ENCODE peak calls at places on chromosomes 6 and 20, in five cellular contexts. One of them, this sample, is unnamed.

GRCh38 chr6:85594197-85594930 is 706 bp upstream of the SNX14 start:
- DNase-seq in activated T-cell treated with anti-CD3 and anti-CD28 coated beads, Interleukin-2, amount 50 U/mL, for 4 hours: peak; percentile 28
- DNase-seq in right cardiac atrium: no peak
- DNase-seq in EL: no peak
- DNase-seq in glutamatergic neuron: no peak
- DNase-seq in this sample: peak; percentile 52

GRCh38 chr6:26273673-26274595 is 91.1 kb upstream of the BTN3A2 start:
- DNase-seq in activated T-cell treated with anti-CD3 and anti-CD28 coated beads, Interleukin-2, amount 50 U/mL, for 4 hours: no peak
- DNase-seq in right cardiac atrium: no peak
- DNase-seq in EL: no peak
- DNase-seq in glutamatergic neuron: no peak
- DNase-seq in this sample: no peak

GRCh38 chr20:57991211-57991841 is 237.1 kb downstream of the ANKRD60 start:
- DNase-seq in activated T-cell treated with anti-CD3 and anti-CD28 coated beads, Interleukin-2, amount 50 U/mL, for 4 hours: no peak
- DNase-seq in right cardiac atrium: no peak
- DNase-seq in EL: peak; percentile 91
- DNase-seq in glutamatergic neuron: no peak
- DNase-seq in this sample: no peak

GRCh38 chr6:97129111-97129510 is 153.9 kb downstream of the MMS22L start:
- DNase-seq in activated T-cell treated with anti-CD3 and anti-CD28 coated beads, Interleukin-2, amount 50 U/mL, for 4 hours: no peak
- DNase-seq in right cardiac atrium: no peak
- DNase-seq in EL: no peak
- DNase-seq in glutamatergic neuron: no peak
- DNase-seq in this sample: no peak

GRCh38 chr6:33105386-33105785 is 29.6 kb downstream of the HLA-DPB1 start:
- DNase-seq in activated T-cell treated with anti-CD3 and anti-CD28 coated beads, Interleukin-2, amount 50 U/mL, for 4 hours: no peak
- DNase-seq in right cardiac atrium: no peak
- DNase-seq in EL: no peak
- DNase-seq in glutamatergic neuron: no peak
- DNase-seq in this sample: no peak

GRCh38 chr6:11358904-11359840 is 126.7 kb upstream of the NEDD9 start:
- DNase-seq in activated T-cell treated with anti-CD3 and anti-CD28 coated beads, Interleukin-2, amount 50 U/mL, for 4 hours: no peak
- DNase-seq in right cardiac atrium: no peak
- DNase-seq in EL: no peak
- DNase-seq in glutamatergic neuron: no peak
- DNase-seq in this sample: no peak

GRCh38 chr6:15876406-15876805 is 213.6 kb upstream of the DTNBP1 start:
- DNase-seq in activated T-cell treated with anti-CD3 and anti-CD28 coated beads, Interleukin-2, amount 50 U/mL, for 4 hours: no peak
- DNase-seq in right cardiac atrium: no peak
- DNase-seq in EL: peak; percentile 77
- DNase-seq in glutamatergic neuron: no peak
- DNase-seq in this sample: no peak

GRCh38 chr6:10373642-10374359 is 41.1 kb downstream of the TFAP2A start:
- DNase-seq in activated T-cell treated with anti-CD3 and anti-CD28 coated beads, Interleukin-2, amount 50 U/mL, for 4 hours: no peak
- DNase-seq in right cardiac atrium: no peak
- DNase-seq in EL: peak; percentile 84
- DNase-seq in glutamatergic neuron: no peak
- DNase-seq in this sample: no peak

GRCh38 chr6:43284986-43285385 is 13.1 kb upstream of the SLC22A7 start:
- DNase-seq in activated T-cell treated with anti-CD3 and anti-CD28 coated beads, Interleukin-2, amount 50 U/mL, for 4 hours: no peak
- DNase-seq in right cardiac atrium: peak; percentile 29
- DNase-seq in EL: peak; percentile 16
- DNase-seq in glutamatergic neuron: no peak
- DNase-seq in this sample: no peak

GRCh38 chr20:6739406-6739805 is 28.1 kb upstream of the BMP2 start:
- DNase-seq in activated T-cell treated with anti-CD3 and anti-CD28 coated beads, Interleukin-2, amount 50 U/mL, for 4 hours: no peak
- DNase-seq in right cardiac atrium: peak; percentile 51
- DNase-seq in EL: no peak
- DNase-seq in glutamatergic neuron: no peak
- DNase-seq in this sample: no peak

GRCh38 chr20:20802328-20802727 is 89.9 kb upstream of the RALGAPA2 start:
- DNase-seq in activated T-cell treated with anti-CD3 and anti-CD28 coated beads, Interleukin-2, amount 50 U/mL, for 4 hours: no peak
- DNase-seq in right cardiac atrium: no peak
- DNase-seq in EL: no peak
- DNase-seq in glutamatergic neuron: no peak
- DNase-seq in this sample: no peak

GRCh38 chr20:31633339-31633914 is 4.3 kb upstream of the COX4I2 start:
- DNase-seq in activated T-cell treated with anti-CD3 and anti-CD28 coated beads, Interleukin-2, amount 50 U/mL, for 4 hours: no peak
- DNase-seq in right cardiac atrium: no peak
- DNase-seq in EL: no peak
- DNase-seq in glutamatergic neuron: no peak
- DNase-seq in this sample: no peak

GRCh38 chr6:108168026-108168463 is 2.2 kb downstream of the NR2E1 start:
- DNase-seq in activated T-cell treated with anti-CD3 and anti-CD28 coated beads, Interleukin-2, amount 50 U/mL, for 4 hours: no peak
- DNase-seq in right cardiac atrium: no peak
- DNase-seq in EL: no peak
- DNase-seq in glutamatergic neuron: no peak
- DNase-seq in this sample: no peak

GRCh38 chr20:12068146-12068545 is 150.5 kb downstream of the BTBD3 start:
- DNase-seq in activated T-cell treated with anti-CD3 and anti-CD28 coated beads, Interleukin-2, amount 50 U/mL, for 4 hours: no peak
- DNase-seq in right cardiac atrium: no peak
- DNase-seq in EL: no peak
- DNase-seq in glutamatergic neuron: no peak
- DNase-seq in this sample: no peak

GRCh38 chr20:57094991-57095390 is 171.4 kb downstream of the BMP7 start:
- DNase-seq in activated T-cell treated with anti-CD3 and anti-CD28 coated beads, Interleukin-2, amount 50 U/mL, for 4 hours: no peak
- DNase-seq in right cardiac atrium: no peak
- DNase-seq in EL: no peak
- DNase-seq in glutamatergic neuron: no peak
- DNase-seq in this sample: no peak

GRCh38 chr20:62770916-62771315 is 25.4 kb upstream of the MRGBP start:
- DNase-seq in activated T-cell treated with anti-CD3 and anti-CD28 coated beads, Interleukin-2, amount 50 U/mL, for 4 hours: no peak
- DNase-seq in right cardiac atrium: peak; percentile 9
- DNase-seq in EL: no peak
- DNase-seq in glutamatergic neuron: no peak
- DNase-seq in this sample: no peak

GRCh38 chr6:143060354-143060805 is 309 bp upstream of the AIG1 start:
- DNase-seq in activated T-cell treated with anti-CD3 and anti-CD28 coated beads, Interleukin-2, amount 50 U/mL, for 4 hours: peak; percentile 55
- DNase-seq in right cardiac atrium: peak; percentile 94
- DNase-seq in EL: peak; percentile 92
- DNase-seq in glutamatergic neuron: peak; percentile 75
- DNase-seq in this sample: peak; percentile 77

GRCh38 chr20:60752741-60753420 is 499.2 kb upstream of the CDH4 start:
- DNase-seq in activated T-cell treated with anti-CD3 and anti-CD28 coated beads, Interleukin-2, amount 50 U/mL, for 4 hours: no peak
- DNase-seq in right cardiac atrium: peak; percentile 47
- DNase-seq in EL: no peak
- DNase-seq in glutamatergic neuron: no peak
- DNase-seq in this sample: no peak

GRCh38 chr20:23340524-23340923 is 10.1 kb upstream of the NXT1 start:
- DNase-seq in activated T-cell treated with anti-CD3 and anti-CD28 coated beads, Interleukin-2, amount 50 U/mL, for 4 hours: no peak
- DNase-seq in right cardiac atrium: peak; percentile 88
- DNase-seq in EL: peak; percentile 40
- DNase-seq in glutamatergic neuron: peak; percentile 72
- DNase-seq in this sample: no peak

GRCh38 chr20:25573288-25574251 is 11.8 kb downstream of the NINL start:
- DNase-seq in activated T-cell treated with anti-CD3 and anti-CD28 coated beads, Interleukin-2, amount 50 U/mL, for 4 hours: no peak
- DNase-seq in right cardiac atrium: no peak
- DNase-seq in EL: peak; percentile 31
- DNase-seq in glutamatergic neuron: no peak
- DNase-seq in this sample: no peak

GRCh38 chr6:112096901-112097300 is 9.5 kb downstream of the FAM229B start:
- DNase-seq in activated T-cell treated with anti-CD3 and anti-CD28 coated beads, Interleukin-2, amount 50 U/mL, for 4 hours: no peak
- DNase-seq in right cardiac atrium: no peak
- DNase-seq in EL: no peak
- DNase-seq in glutamatergic neuron: no peak
- DNase-seq in this sample: no peak

GRCh38 chr6:42179956-42180335 is 6.8 kb downstream of the GUCA1A start:
- DNase-seq in activated T-cell treated with anti-CD3 and anti-CD28 coated beads, Interleukin-2, amount 50 U/mL, for 4 hours: no peak
- DNase-seq in right cardiac atrium: no peak
- DNase-seq in EL: peak; percentile 29
- DNase-seq in glutamatergic neuron: no peak
- DNase-seq in this sample: no peak

This sample was measured in stimulated activated naive CD4-positive, alpha-beta T cell treated with Interleukin-2 at 50 U/mL for 16 hours.